ENCODE peak calls at places on chromosomes 12 and 14, in seven cellular contexts. D is upper lobe of right lung, C is breast epithelium, Z is lower leg skin, Y is tibial nerve, M is astrocyte of the cerebellum, G is DND-41. J is an unnamed sample.
A peak's percentile ranks its signal among the peaks of the same experiment; 100 is the strongest.

GRCh38 chr14:99792551-99793212 is 531 bp upstream of the EML1 start:
- DNase-seq in D (no peak), C (no peak), Z (peak; percentile 86), Y (no peak), M (no peak), G (no peak), J (no peak)

GRCh38 chr14:55366271-55366670 is 45.4 kb downstream of the ATG14 start:
- DNase-seq in D (no peak), C (no peak), Z (no peak), Y (no peak), M (no peak), G (no peak), J (no peak)

GRCh38 chr14:30874120-30874998 is at the start of gene COCH:
- DNase-seq in D (peak; percentile 64), C (no peak), Z (peak; percentile 81), Y (no peak), M (no peak), G (no peak), J (no peak)

GRCh38 chr14:23054000-23054811 is 3.1 kb downstream of the CDH24 start:
- DNase-seq in D (peak; percentile 62), C (no peak), Z (peak; percentile 82), Y (no peak), M (no peak), G (peak; percentile 42), J (no peak)

GRCh38 chr12:120625557-120626419 is 14.6 kb upstream of the CABP1 start:
- DNase-seq in D (peak; percentile 68), C (no peak), Z (no peak), Y (no peak), M (no peak), G (no peak), J (no peak)

GRCh38 chr14:84750284-84750683 is 779.7 kb upstream of the FLRT2 start:
- DNase-seq in D (no peak), C (no peak), Z (no peak), Y (no peak), M (no peak), G (no peak), J (no peak)

GRCh38 chr12:116916714-116917114 is 6.0 kb downstream of the FBXW8 start:
- DNase-seq in D (peak; percentile 76), C (no peak), Z (no peak), Y (no peak), M (peak; percentile 41), G (peak; percentile 16), J (peak; percentile 92)

GRCh38 chr14:100546051-100546443 is 41.2 kb downstream of the BEGAIN start:
- DNase-seq in D (peak; percentile 76), C (no peak), Z (no peak), Y (no peak), M (no peak), G (no peak), J (no peak)

GRCh38 chr14:59213368-59214315 is 25.2 kb downstream of the DAAM1 start:
- DNase-seq in D (no peak), C (no peak), Z (no peak), Y (no peak), M (no peak), G (no peak), J (no peak)

GRCh38 chr12:32549675-32550079 is 129.4 kb upstream of the DNM1L start:
- DNase-seq in D (no peak), C (no peak), Z (no peak), Y (no peak), M (no peak), G (no peak), J (no peak)

GRCh38 chr14:77186911-77187648 is 5.5 kb downstream of the TMEM63C start:
- DNase-seq in D (no peak), C (no peak), Z (no peak), Y (no peak), M (peak; percentile 71), G (no peak), J (no peak)

GRCh38 chr12:23707270-23707669 is 242.2 kb downstream of the SOX5 start:
- DNase-seq in D (no peak), C (no peak), Z (no peak), Y (no peak), M (no peak), G (no peak), J (no peak)

GRCh38 chr14:60720962-60721330 is 3.2 kb downstream of the SIX4 start:
- DNase-seq in D (no peak), C (no peak), Z (no peak), Y (no peak), M (no peak), G (no peak), J (no peak)

GRCh38 chr12:58966939-58967338 is 46.6 kb upstream of the LRIG3 start:
- DNase-seq in D (no peak), C (no peak), Z (no peak), Y (no peak), M (no peak), G (no peak), J (no peak)

GRCh38 chr14:70827366-70828151 is 18.2 kb upstream of the MAP3K9 start:
- DNase-seq in D (no peak), C (no peak), Z (peak; percentile 5), Y (no peak), M (no peak), G (no peak), J (no peak)

GRCh38 chr12:49567611-49568441 is at the start of gene MCRS1:
- DNase-seq in D (peak; percentile 92), C (peak; percentile 84), Z (peak; percentile 97), Y (peak; percentile 74), M (peak; percentile 83), G (peak; percentile 90), J (peak; percentile 62)

GRCh38 chr12:63150255-63151060 is 543 bp downstream of the AVPR1A start:
- DNase-seq in D (peak; percentile 64), C (no peak), Z (peak; percentile 82), Y (no peak), M (no peak), G (no peak), J (no peak)

GRCh38 chr14:101823511-101824120 is 62.1 kb downstream of the PPP2R5C start:
- DNase-seq in D (no peak), C (no peak), Z (no peak), Y (no peak), M (no peak), G (no peak), J (no peak)

GRCh38 chr12:104163631-104164030 is 25.6 kb upstream of the NFYB start:
- DNase-seq in D (no peak), C (no peak), Z (peak; percentile 0), Y (no peak), M (no peak), G (no peak), J (no peak)

DNA sequence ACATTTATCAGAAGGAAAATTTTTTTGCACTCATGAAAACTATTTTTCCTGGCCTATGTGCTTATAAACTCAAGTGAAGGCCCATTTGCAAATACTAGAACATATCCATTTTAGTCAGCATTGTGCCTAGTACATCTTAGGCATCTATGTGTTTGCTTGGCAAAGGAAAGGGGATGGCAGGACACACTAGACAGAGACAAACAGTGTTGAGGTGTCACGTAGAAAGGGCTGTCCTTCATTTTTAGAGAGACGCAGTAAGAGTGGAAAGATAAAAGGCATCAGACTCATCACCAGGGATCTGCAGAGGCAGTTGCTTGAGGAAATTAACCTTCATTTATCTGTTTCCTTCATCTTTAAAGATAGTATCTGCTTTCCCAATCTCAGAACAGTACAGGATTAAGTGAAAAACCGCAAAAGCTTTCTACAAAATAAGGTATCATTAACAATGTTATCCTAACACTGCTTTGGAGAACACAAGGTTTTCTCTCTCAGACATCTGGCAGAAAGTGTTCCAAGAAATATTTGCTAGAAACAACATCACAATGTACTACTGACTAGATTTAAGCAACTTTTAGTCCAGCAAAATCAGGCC is 2.1 kb downstream of the YBX3 start:
- DNase-seq in D (no peak), C (no peak), Z (no peak), Y (no peak), M (no peak), G (peak; percentile 32), J (no peak)
- TF ChIP-seq CTCF in D (no peak), C (no peak), Z (no peak), Y (no peak), M (no peak), G (no peak), J (no peak)

DNA sequence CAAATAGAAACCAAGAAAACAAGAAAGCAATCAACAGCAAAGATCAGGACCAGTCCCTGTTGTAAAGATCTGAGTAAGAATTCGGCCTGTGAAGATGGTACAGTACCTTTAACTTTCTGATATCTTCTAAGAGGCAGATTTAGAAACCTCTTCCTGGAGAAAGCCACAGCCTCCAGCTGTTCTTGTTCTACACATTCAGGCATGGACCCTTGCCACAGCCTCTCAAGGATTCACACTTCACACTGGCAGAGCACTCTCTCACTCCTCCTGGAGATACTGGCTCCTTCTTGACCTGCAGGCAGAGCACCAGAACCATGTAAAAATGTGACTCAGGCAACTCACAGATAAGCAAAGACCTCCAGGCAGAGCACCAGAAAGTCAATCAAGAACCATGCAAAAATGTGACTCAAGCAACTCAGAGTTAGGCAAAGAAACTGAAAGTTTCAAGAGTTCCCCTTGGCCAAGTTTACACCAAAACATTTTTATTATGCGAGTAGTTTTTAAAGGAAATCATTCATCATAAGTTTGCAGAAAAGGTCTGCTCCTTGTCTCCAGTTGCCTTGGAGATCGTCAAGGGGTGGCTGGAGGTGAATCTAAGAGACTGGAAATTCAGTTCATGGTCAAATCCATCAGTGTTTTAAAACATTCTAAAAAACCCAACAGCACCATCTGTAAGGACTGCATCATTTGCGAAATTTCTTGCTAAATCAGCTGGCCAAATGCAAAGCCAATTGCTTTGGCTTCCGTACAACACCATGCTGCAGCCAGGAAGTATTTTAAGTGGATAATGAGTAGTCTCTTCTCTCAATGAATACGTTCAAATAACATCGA is 119.3 kb upstream of the MDM1 start:
- DNase-seq in D (no peak), C (no peak), Z (no peak), Y (no peak), M (peak; percentile 87), G (peak; percentile 56), J (no peak)
- H3K4me3 ChIP-seq in D (no peak overlapping the region), C (no peak overlapping the region), Z (no peak overlapping the region), Y (no peak overlapping the region), M (peak overlapping the region; percentile 6), G (peak overlapping the region; percentile 30), J (no peak overlapping the region)

DNA sequence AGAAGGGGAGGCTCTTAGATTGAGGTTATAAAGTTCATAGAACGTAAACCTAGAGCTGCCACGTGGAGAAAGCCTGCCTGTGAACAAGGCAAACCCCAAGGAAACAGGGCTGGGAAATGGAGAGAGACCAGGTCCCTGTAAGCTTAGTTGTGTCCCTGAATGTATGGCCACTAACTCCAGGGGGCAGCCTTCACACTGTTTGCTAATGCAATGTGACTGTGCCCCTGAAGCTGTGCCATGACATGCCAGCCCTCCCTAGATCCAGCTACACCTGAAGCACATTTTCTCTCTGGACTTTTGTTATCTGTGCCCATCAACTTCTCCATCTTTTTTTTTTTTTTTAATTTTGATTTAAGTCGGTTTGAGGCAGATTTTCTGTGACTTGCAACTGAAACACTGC is 60.6 kb upstream of the TMCC3 start:
- DNase-seq in D (no peak), C (no peak), Z (no peak), Y (no peak), M (no peak), G (peak; percentile 46), J (no peak)
- TF ChIP-seq CTCF in D (peak; percentile 28), C (no peak), Z (no peak), Y (no peak), M (peak; percentile 11), G (peak; percentile 61), J (peak; percentile 64)

DNA sequence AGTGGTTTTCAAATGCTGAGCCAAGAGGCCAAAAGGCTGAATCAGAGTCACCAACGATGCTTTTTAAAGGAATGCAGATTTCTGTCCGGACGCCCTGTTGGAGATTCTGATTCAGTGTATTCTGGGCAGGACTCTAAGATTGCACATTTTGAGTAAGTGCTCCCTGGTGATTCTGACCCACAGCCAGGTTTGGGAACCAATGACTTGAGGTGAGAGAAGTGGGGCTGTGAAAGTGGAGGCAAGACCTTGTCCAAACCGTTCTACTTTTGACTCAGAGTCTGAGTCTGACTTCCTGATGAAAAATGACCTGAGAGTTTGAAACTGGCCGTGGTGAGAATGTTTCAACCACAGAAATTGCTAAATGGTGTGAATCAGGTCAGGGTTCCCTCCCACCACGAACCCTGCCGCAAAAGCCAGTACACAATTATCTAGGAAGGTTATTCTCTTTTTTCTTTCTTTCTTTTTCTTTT is 90.2 kb downstream of the NTN4 start:
- DNase-seq in D (no peak), C (no peak), Z (no peak), Y (no peak), M (peak; percentile 98), G (no peak), J (peak; percentile 55)
- H3K4me3 ChIP-seq in D (no peak overlapping the region), C (no peak overlapping the region), Z (no peak overlapping the region), Y (no peak overlapping the region), M (no peak overlapping the region), G (no peak overlapping the region), J (no peak overlapping the region)

J was measured in epithelial cell of proximal tubule.